ENCODE peak calls at places on chromosomes 7 and 10, in nine cellular contexts. W is AG10803; Y is C1 segment of cervical spinal cord; C is NCI-H446 treated with DMSO at 0.1 percent for 48 hours; X is activated CD4-positive, alpha-beta T cell treated with anti-CD3 and anti-CD28 coated beads, Interleukin-2, amount 50 U/mL, for 48 hours; Z is cerebellar cortex; T is activated naive CD4-positive, alpha-beta T cell treated with anti-CD3 and anti-CD28 coated beads for 36 hours; B is HEK293T; U is Peyer's patch. D is an unnamed sample.

GRCh38 chr7:143321734-143322133 is 5.8 kb downstream of the CLCN1 start:
- DNase-seq in W (no peak), Y (peak), C (no peak), X (no peak), Z (no peak), T (peak), B (no peak), U (peak), D (no peak)

GRCh38 chr10:104318810-104319684 is 19.2 kb downstream of the ITPRIP start:
- DNase-seq in W (no peak), Y (no peak), C (no peak), X (no peak), Z (no peak), T (no peak), B (no peak), U (peak), D (no peak)

GRCh38 chr10:33098966-33099663 is 141.1 kb upstream of the ITGB1 start:
- DNase-seq in W (peak), Y (no peak), C (no peak), X (no peak), Z (no peak), T (no peak), B (no peak), U (no peak), D (no peak)

GRCh38 chr10:128178319-128178937 is 52.2 kb upstream of the MKI67 start:
- DNase-seq in W (peak), Y (no peak), C (no peak), X (peak), Z (peak), T (peak), B (peak), U (peak), D (peak)

GRCh38 chr7:134504660-134505164 is 22.7 kb upstream of the AKR1B10 start:
- DNase-seq in W (no peak), Y (no peak), C (no peak), X (no peak), Z (no peak), T (no peak), B (no peak), U (no peak), D (no peak)

GRCh38 chr10:102113956-102114857 is 6.0 kb downstream of the LDB1 start:
- DNase-seq in W (peak), Y (peak), C (no peak), X (peak), Z (peak), T (peak), B (no peak), U (peak), D (no peak)

GRCh38 chr10:50645241-50645640 is 21.5 kb upstream of the SGMS1 start:
- DNase-seq in W (no peak), Y (no peak), C (no peak), X (no peak), Z (no peak), T (no peak), B (no peak), U (no peak), D (no peak)

GRCh38 chr7:148916186-148916585 is 32.1 kb upstream of the EZH2 start:
- DNase-seq in W (peak), Y (no peak), C (no peak), X (no peak), Z (no peak), T (no peak), B (no peak), U (no peak), D (peak)

GRCh38 chr10:124152139-124152780 is 58.9 kb upstream of the CHST15 start:
- DNase-seq in W (peak), Y (peak), C (no peak), X (no peak), Z (no peak), T (no peak), B (no peak), U (peak), D (peak)